ENCODE peak calls at places on chromosomes 11 and 22, in five cellular contexts. R is colonic mucosa; F is CD8-positive, alpha-beta memory T cell; E is pancreas; N is GM23248. Q is an unnamed sample. For H3K9me3 and H3K27me3, the result is how much of the 10 kb centered on the place peaks cover.

GRCh38 chr11:128902515-128903066 is 11.4 kb downstream of the KCNJ5 start:
- DNase-seq in R (no peak), F (no peak), E (no peak), N (peak), Q (no peak)

GRCh38 chr11:47905358-47906059 is 57.4 kb upstream of the NUP160 start:
- DNase-seq in R (no peak), F (no peak), E (no peak), N (no peak), Q (no peak)

GRCh38 chr22:33677536-33677935 is 242.7 kb downstream of the LARGE1 start:
- DNase-seq in R (no peak), F (no peak), E (no peak), N (peak), Q (no peak)

GRCh38 chr11:2517016-2517385 is 72.2 kb downstream of the KCNQ1 start:
- DNase-seq in R (peak), F (no peak), E (no peak), N (no peak), Q (peak)

GRCh38 chr11:62340269-62340901 is 3.1 kb downstream of the ASRGL1 start:
- DNase-seq in R (peak), F (peak), E (peak), N (peak), Q (no peak)

GRCh38 chr11:65879622-65880021 is at the start of gene CTSW:
- DNase-seq in R (no peak), F (peak), E (peak), N (no peak), Q (no peak)

GRCh38 chr11:65787649-65788622 is 1.1 kb downstream of the OVOL1 start:
- DNase-seq in R (peak), F (no peak), E (no peak), N (peak), Q (no peak)

GRCh38 chr11:92707173-92707619 is 262.3 kb upstream of the MTNR1B start:
- DNase-seq in R (no peak), F (no peak), E (no peak), N (no peak), Q (no peak)

GRCh38 chr11:130315354-130315970 is 745 bp upstream of the ZBTB44 start:
- DNase-seq in R (peak), F (peak), E (peak), N (no peak), Q (peak)

GRCh38 chr11:105297463-105297862 is 157.9 kb upstream of the CARD18 start:
- DNase-seq in R (no peak), F (no peak), E (no peak), N (peak), Q (no peak)

GRCh38 chr11:10117709-10118341 is 176.2 kb downstream of the SBF2 start:
- DNase-seq in R (no peak), F (no peak), E (no peak), N (peak), Q (no peak)

GRCh38 chr22:37126383-37126782 is 16.9 kb upstream of the TMPRSS6 start:
- DNase-seq in R (no peak), F (no peak), E (no peak), N (no peak), Q (no peak)

GRCh38 chr11:113730887-113731726 is 25.0 kb upstream of the TMPRSS5 start:
- DNase-seq in R (peak), F (no peak), E (no peak), N (peak), Q (no peak)

GRCh38 chr11:21514298-21514697 is 678.6 kb upstream of the ANO5 start:
- DNase-seq in R (no peak), F (no peak), E (no peak), N (peak), Q (no peak)

GRCh38 chr11:76888989-76889388 is 28.3 kb downstream of the ACER3 start:
- DNase-seq in R (no peak), F (no peak), E (no peak), N (no peak), Q (no peak)

GRCh38 chr11:70934999-70935768 is 317.2 kb downstream of the SHANK2 start:
- DNase-seq in R (no peak), F (no peak), E (no peak), N (peak), Q (no peak)

GRCh38 chr11:70928854-70929598 is 323.4 kb downstream of the SHANK2 start:
- DNase-seq in R (no peak), F (no peak), E (no peak), N (no peak), Q (no peak)

GRCh38 chr11:70931430-70931829 is 320.9 kb downstream of the SHANK2 start:
- DNase-seq in R (no peak), F (no peak), E (no peak), N (no peak), Q (no peak)

GRCh38 chr11:70930215-70930614 is 322.2 kb downstream of the SHANK2 start:
- DNase-seq in R (no peak), F (no peak), E (no peak), N (no peak), Q (no peak)

GRCh38 chr11:70933986-70934583 is 318.3 kb downstream of the SHANK2 start:
- DNase-seq in R (no peak), F (no peak), E (no peak), N (no peak), Q (peak)
- H3K9me3 ChIP-seq in R (under half), F (under half), E (under half), N (under half), Q (under half)

DNA sequence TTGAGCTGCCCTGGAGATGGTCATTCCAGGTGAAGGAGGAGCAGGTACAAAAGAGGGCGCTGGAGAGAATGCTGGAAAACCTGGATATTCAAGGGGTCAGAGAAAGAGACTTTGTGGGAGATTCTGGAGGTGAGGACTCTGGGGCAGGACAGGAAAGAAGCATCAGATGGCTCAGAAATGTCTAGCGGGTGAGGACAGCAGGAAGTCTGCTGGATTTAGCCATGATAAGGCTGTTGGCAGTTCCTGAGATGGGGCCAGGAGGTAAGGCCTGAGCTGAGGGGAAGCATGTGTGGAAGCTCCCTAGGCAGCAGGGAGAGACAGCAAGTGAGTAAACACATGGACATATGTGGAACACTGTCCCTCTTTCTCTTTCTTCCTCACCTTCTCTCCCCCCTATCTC is 1.5 kb downstream of the UPB1 start:
- DNase-seq in R (no peak), F (no peak), E (no peak), N (no peak), Q (no peak)
- H3K27me3 ChIP-seq in R (under half), F (under half), E (under half), N (under half), Q (under half)

GRCh38 chr22:23581252-23581634 is 1.2 kb upstream of the IGLL1 start:
- DNase-seq in R (no peak), F (no peak), E (no peak), N (no peak), Q (peak)
- H3K4me3 ChIP-seq in R (no peak), F (no peak), E (no peak), N (no peak), Q (no peak)

GRCh38 chr11:23995891-23996290 is 501.0 kb upstream of the LUZP2 start:
- DNase-seq in R (no peak), F (no peak), E (no peak), N (no peak), Q (no peak)
- H3K9me3 ChIP-seq in R (under half), F (under half), E (under half), N (under half), Q (under half)

DNA sequence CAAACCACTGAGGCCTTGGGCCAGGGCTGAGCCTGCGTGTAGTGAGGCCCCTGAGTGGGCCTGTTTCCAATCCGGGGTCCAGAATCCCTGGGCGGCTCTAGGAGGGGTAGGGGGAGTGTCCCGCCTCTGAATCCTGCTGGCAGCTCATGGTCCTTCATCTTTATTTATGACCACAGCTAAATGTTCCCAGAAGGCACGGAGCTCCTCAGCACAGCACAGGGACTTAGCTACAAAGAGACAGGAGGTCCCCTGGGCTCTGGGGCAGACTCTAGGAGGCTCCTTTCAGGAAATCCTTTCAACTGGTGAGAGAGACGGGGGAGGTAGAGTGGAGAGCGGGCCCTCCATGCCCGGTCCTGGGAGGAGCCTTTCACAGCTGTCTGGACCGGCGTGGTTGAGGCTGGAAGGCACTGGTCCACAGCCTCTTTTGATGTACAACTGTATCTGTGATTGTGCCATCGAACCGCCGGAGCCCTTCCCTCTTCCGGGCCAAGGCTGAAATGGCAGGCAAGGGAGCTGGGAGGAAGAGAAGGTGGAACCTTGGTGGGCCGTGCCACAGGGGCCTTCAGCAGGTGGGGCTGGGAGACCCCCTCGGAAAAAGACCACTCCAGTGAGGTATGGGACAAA is 46.8 kb downstream of the SCUBE1 start:
- DNase-seq in R (no peak), F (no peak), E (no peak), N (no peak), Q (no peak)
- H3K27me3 ChIP-seq in R (under half), F (under half), E (under half), N (under half), Q (under half)

GRCh38 chr11:119678351-119678750 is 50.6 kb downstream of the NECTIN1 start:
- DNase-seq in R (no peak), F (no peak), E (no peak), N (no peak), Q (no peak)

GRCh38 chr11:119684361-119685072 is 44.5 kb downstream of the NECTIN1 start:
- DNase-seq in R (no peak), F (no peak), E (no peak), N (peak), Q (no peak)

GRCh38 chr11:119683783-119684182 is 45.2 kb downstream of the NECTIN1 start:
- DNase-seq in R (no peak), F (no peak), E (peak), N (no peak), Q (no peak)

GRCh38 chr11:119680899-119681370 is 48.1 kb downstream of the NECTIN1 start:
- DNase-seq in R (no peak), F (no peak), E (peak), N (no peak), Q (no peak)

DNA sequence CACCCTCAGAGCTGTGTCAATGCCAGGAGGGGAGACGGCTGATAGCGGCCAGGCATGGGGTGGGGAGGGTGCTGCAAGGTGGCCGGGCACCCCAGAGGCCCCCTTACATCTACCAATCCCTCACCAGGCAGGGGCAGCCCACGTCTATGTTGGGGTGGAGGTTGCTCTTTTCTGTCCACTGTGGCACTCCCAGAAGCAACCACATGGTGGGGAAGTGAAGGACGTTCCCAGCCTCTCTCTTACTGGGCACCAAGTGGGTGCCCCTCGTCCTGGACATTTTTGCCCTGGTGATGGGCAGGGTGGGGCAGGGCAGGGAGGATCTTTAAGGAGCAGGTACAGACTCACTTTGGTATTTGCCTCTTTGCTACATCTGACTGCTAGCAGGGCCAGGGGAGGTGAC is 47.5 kb downstream of the NECTIN1 start:
- DNase-seq in R (no peak), F (no peak), E (no peak), N (peak), Q (no peak)
- H3K4me3 ChIP-seq in R (no peak), F (no peak), E (no peak), N (no peak), Q (no peak)

GRCh38 chr22:48797731-48798130 is 1029.9 kb downstream of the BRD1 start:
- DNase-seq in R (no peak), F (no peak), E (no peak), N (no peak), Q (no peak)
- H3K9me3 ChIP-seq in R (under half), F (under half), E (under half), N (under half), Q (under half)

DNA sequence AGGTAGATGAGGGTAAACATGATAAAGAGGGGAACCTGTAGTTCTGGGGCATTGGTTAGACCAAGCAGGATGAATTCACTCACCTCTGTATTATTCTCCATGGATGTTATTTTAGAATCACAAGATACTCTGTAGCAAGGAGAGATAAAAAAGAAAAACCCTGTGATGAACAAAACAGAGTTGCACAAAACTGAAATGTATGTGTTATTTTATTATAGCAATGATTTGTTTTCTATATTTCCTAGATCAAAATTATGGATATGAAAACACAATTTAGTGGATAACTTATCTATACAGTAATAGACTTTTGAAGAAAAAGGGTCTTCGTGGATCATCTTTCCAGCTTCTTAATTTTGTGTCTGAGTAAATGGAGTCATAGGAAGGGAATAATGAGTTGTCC is at the start of gene OR5B17:
- DNase-seq in R (no peak), F (no peak), E (no peak), N (no peak), Q (no peak)
- H3K27me3 ChIP-seq in R (under half), F (under half), E (under half), N (under half), Q (under half)

GRCh38 chr11:60788401-60789110 is 3.4 kb downstream of the MS4A10 start:
- DNase-seq in R (no peak), F (no peak), E (no peak), N (no peak), Q (no peak)

GRCh38 chr11:60786811-60787567 is 1.9 kb downstream of the MS4A10 start:
- DNase-seq in R (peak), F (no peak), E (peak), N (peak), Q (peak)

GRCh38 chr11:60785136-60785535 is at the start of gene MS4A10:
- DNase-seq in R (peak), F (no peak), E (no peak), N (no peak), Q (peak)

GRCh38 chr11:60783911-60784310 is 1.2 kb upstream of the MS4A10 start:
- DNase-seq in R (no peak), F (no peak), E (no peak), N (no peak), Q (peak)

DNA sequence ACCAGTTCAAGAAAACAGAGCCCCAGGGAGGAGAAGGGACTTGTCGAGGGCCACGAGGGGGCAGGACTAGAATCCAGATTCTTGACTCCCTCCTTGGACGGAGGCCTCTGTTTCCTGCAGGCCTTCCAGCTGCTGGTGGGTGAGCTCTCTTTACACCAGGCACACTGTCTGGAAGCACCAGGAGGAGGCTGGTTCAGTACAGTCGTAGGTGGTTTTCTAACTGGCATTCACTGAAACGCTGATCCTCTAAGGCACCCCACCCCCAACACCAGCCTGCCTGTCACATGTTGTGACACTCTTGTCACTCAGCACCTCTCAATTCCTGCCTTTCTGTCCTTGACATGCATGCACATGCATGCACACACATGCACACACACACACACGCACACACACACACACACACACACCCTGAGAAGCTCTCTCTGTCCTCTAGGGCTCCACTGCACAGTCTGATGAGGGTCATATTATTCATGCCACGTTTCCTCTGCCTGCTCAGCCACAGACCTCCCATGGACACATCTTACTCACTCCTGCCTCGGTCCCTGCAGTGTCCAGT is 751 bp downstream of the MS4A10 start:
- DNase-seq in R (no peak), F (no peak), E (no peak), N (peak), Q (no peak)
- H3K4me3 ChIP-seq in R (no peak), F (no peak), E (no peak), N (no peak), Q (no peak)